ENCODE peak calls at places on chromosomes 12 and 14, in five cellular contexts. V, T, S, A and G are unnamed samples.

GRCh38 chr12:104958946-104959841 is 1.1 kb upstream of the SLC41A2 start:
- DNase-seq in V (no peak), T (no peak), S (no peak), A (no peak), G (no peak)

GRCh38 chr12:29688914-29689313 is 94.8 kb downstream of the TMTC1 start:
- DNase-seq in V (no peak), T (no peak), S (no peak), A (no peak), G (no peak)

GRCh38 chr12:67876305-67876915 is 112.8 kb upstream of the IFNG-AS1 start:
- DNase-seq in V (no peak), T (no peak), S (no peak), A (no peak), G (no peak)

GRCh38 chr14:92513204-92513965 is at the start of gene RIN3:
- DNase-seq in V (peak), T (peak), S (peak), A (no peak), G (no peak)

GRCh38 chr12:45914090-45914489 is 76.3 kb downstream of the SCAF11 start:
- DNase-seq in V (no peak), T (no peak), S (no peak), A (no peak), G (no peak)

GRCh38 chr14:77909911-77910310 is 110.0 kb downstream of the ADCK1 start:
- DNase-seq in V (no peak), T (no peak), S (no peak), A (no peak), G (peak)

GRCh38 chr14:60153996-60154395 is 11.2 kb downstream of the DHRS7 start:
- DNase-seq in V (no peak), T (no peak), S (no peak), A (no peak), G (no peak)

GRCh38 chr12:110234197-110235154 is 46.6 kb upstream of the ATP2A2 start:
- DNase-seq in V (no peak), T (no peak), S (no peak), A (no peak), G (no peak)

GRCh38 chr12:75489613-75490210 is 9.2 kb downstream of the GLIPR1 start:
- DNase-seq in V (no peak), T (no peak), S (no peak), A (no peak), G (no peak)

GRCh38 chr12:49971141-49971540 is 1.6 kb upstream of the AQP6 start:
- DNase-seq in V (no peak), T (no peak), S (no peak), A (no peak), G (no peak)

GRCh38 chr12:73383584-73384229 is 1111.5 kb downstream of the TRHDE start:
- DNase-seq in V (no peak), T (no peak), S (no peak), A (no peak), G (no peak)

GRCh38 chr12:12804432-12804886 is 8.7 kb upstream of the DDX47 start:
- DNase-seq in V (no peak), T (no peak), S (no peak), A (no peak), G (no peak)

GRCh38 chr14:93317200-93317599 is 15.6 kb downstream of the BTBD7 start:
- DNase-seq in V (no peak), T (no peak), S (no peak), A (no peak), G (no peak)

GRCh38 chr12:21456291-21456780 is 18.9 kb downstream of the PYROXD1 start:
- DNase-seq in V (peak), T (no peak), S (no peak), A (no peak), G (no peak)

GRCh38 chr12:130796985-130797686 is 41.9 kb downstream of the STX2 start:
- DNase-seq in V (peak), T (no peak), S (no peak), A (no peak), G (no peak)

GRCh38 chr14:103187911-103188310 is 64.7 kb downstream of the TNFAIP2 start:
- DNase-seq in V (no peak), T (no peak), S (no peak), A (no peak), G (no peak)

GRCh38 chr12:2120982-2121758 is 68.4 kb downstream of the CACNA1C start:
- DNase-seq in V (no peak), T (no peak), S (no peak), A (no peak), G (no peak)

GRCh38 chr12:6057693-6058092 is 66.8 kb downstream of the VWF start:
- DNase-seq in V (no peak), T (no peak), S (no peak), A (no peak), G (no peak)

GRCh38 chr14:99574099-99574880 is 29.7 kb downstream of the CCDC85C start:
- DNase-seq in V (no peak), T (no peak), S (no peak), A (peak), G (no peak)

GRCh38 chr12:124939428-124940142 is 25.1 kb upstream of the UBC start:
- DNase-seq in V (peak), T (peak), S (no peak), A (peak), G (peak)

GRCh38 chr14:59482120-59482434 is 2.1 kb downstream of the L3HYPDH start:
- DNase-seq in V (no peak), T (no peak), S (no peak), A (no peak), G (no peak)

GRCh38 chr12:131511391-131511802 is 199.5 kb upstream of the SFSWAP start:
- DNase-seq in V (peak), T (peak), S (no peak), A (no peak), G (peak)

GRCh38 chr12:129082441-129082840 is 229.2 kb downstream of the GLT1D1 start:
- DNase-seq in V (no peak), T (no peak), S (no peak), A (no peak), G (no peak)

GRCh38 chr12:78171082-78171481 is 340.4 kb downstream of the NAV3 start:
- DNase-seq in V (no peak), T (no peak), S (no peak), A (no peak), G (no peak)

GRCh38 chr12:6539276-6540134 is 5.2 kb downstream of the GAPDH start:
- DNase-seq in V (no peak), T (no peak), S (no peak), A (no peak), G (no peak)